ENCODE peak calls at places on chromosomes 1 and 21, in four cellular contexts. A, D, F and U are unnamed samples.

GRCh38 chr1:51313961-51314777 is 16.2 kb downstream of the TTC39A start:
- DNase-seq in A (no peak), D (no peak), F (peak; percentile 84), U (no peak)

GRCh38 chr1:151989131-151989868 is 4.4 kb downstream of the S100A10 start:
- DNase-seq in A (no peak), D (no peak), F (peak; percentile 92), U (no peak)

GRCh38 chr1:64822621-64823020 is 77.7 kb downstream of the RAVER2 start:
- DNase-seq in A (no peak), D (no peak), F (peak; percentile 24), U (no peak)

GRCh38 chr21:41663805-41664788 is 102.8 kb downstream of the RIPK4 start:
- DNase-seq in A (no peak), D (peak; percentile 80), F (peak; percentile 27), U (peak; percentile 33)

GRCh38 chr1:39490596-39491145 is 765 bp upstream of the BMP8A start:
- DNase-seq in A (no peak), D (no peak), F (no peak), U (peak; percentile 44)

GRCh38 chr1:108125312-108126138 is 74.6 kb downstream of the SLC25A24 start:
- DNase-seq in A (peak; percentile 28), D (peak; percentile 61), F (peak; percentile 63), U (peak; percentile 80)

GRCh38 chr1:111960971-111961370 is 28.5 kb downstream of the KCND3 start:
- DNase-seq in A (no peak), D (no peak), F (no peak), U (no peak)

GRCh38 chr1:9373614-9374013 is 80.9 kb downstream of the SPSB1 start:
- DNase-seq in A (no peak), D (no peak), F (no peak), U (no peak)

GRCh38 chr1:38872401-38873026 is 634 bp downstream of the MYCBP start:
- DNase-seq in A (no peak), D (no peak), F (peak; percentile 25), U (peak; percentile 38)

GRCh38 chr1:162406811-162407210 is 5.1 kb downstream of the SH2D1B start:
- DNase-seq in A (no peak), D (no peak), F (no peak), U (no peak)

GRCh38 chr1:85297855-85298629 is 21.6 kb upstream of the BCL10 start:
- DNase-seq in A (no peak), D (peak; percentile 83), F (peak; percentile 99), U (no peak)

GRCh38 chr1:41689596-41689995 is 205.1 kb upstream of the EDN2 start:
- DNase-seq in A (no peak), D (no peak), F (no peak), U (no peak)

GRCh38 chr21:25859264-25859931 is 124.6 kb downstream of the GABPA start:
- DNase-seq in A (no peak), D (no peak), F (no peak), U (no peak)

GRCh38 chr1:204685236-204686006 is at the start of gene LRRN2:
- DNase-seq in A (peak; percentile 31), D (no peak), F (peak; percentile 30), U (peak; percentile 66)

GRCh38 chr1:61368366-61368765 is 286.0 kb downstream of the NFIA start:
- DNase-seq in A (no peak), D (no peak), F (no peak), U (no peak)

GRCh38 chr1:63821650-63822049 is 47.8 kb downstream of the ROR1 start:
- DNase-seq in A (no peak), D (no peak), F (peak; percentile 88), U (no peak)

GRCh38 chr1:54888080-54888733 is 1.2 kb upstream of the DHCR24 start:
- DNase-seq in A (no peak), D (peak; percentile 99), F (no peak), U (peak; percentile 41)

GRCh38 chr1:35565742-35566133 is 7.4 kb upstream of the TFAP2E start:
- DNase-seq in A (no peak), D (no peak), F (no peak), U (no peak)

GRCh38 chr1:190144650-190145049 is 333.0 kb downstream of the BRINP3 start:
- DNase-seq in A (no peak), D (no peak), F (no peak), U (no peak)

GRCh38 chr1:44701141-44701573 is 26.6 kb downstream of the ARMH1 start:
- DNase-seq in A (no peak), D (peak; percentile 83), F (no peak), U (no peak)

GRCh38 chr1:96987186-96987703 is 265.7 kb downstream of the PTBP2 start:
- DNase-seq in A (no peak), D (no peak), F (no peak), U (no peak)

GRCh38 chr1:58611986-58612385 is 34.9 kb upstream of the TACSTD2 start:
- DNase-seq in A (no peak), D (no peak), F (peak; percentile 53), U (no peak)

GRCh38 chr1:240091201-240091600 is 482 bp upstream of the FMN2 start:
- DNase-seq in A (no peak), D (no peak), F (no peak), U (no peak)

GRCh38 chr1:234957330-234958065 is 171.1 kb downstream of the TOMM20 start:
- DNase-seq in A (peak; percentile 61), D (peak; percentile 99), F (peak; percentile 98), U (peak; percentile 70)

GRCh38 chr1:234956821-234957329 is 171.8 kb downstream of the TOMM20 start:
- DNase-seq in A (no peak), D (peak; percentile 80), F (no peak), U (peak; percentile 65)

GRCh38 chr1:234954613-234955012 is 174.0 kb downstream of the TOMM20 start:
- DNase-seq in A (no peak), D (no peak), F (no peak), U (no peak)

GRCh38 chr1:234953655-234954420 is 174.8 kb downstream of the TOMM20 start:
- DNase-seq in A (no peak), D (no peak), F (no peak), U (no peak)

GRCh38 chr1:234955107-234955731 is 173.4 kb downstream of the TOMM20 start:
- DNase-seq in A (no peak), D (no peak), F (peak; percentile 66), U (no peak)
- H3K4me1 ChIP-seq in A (peaks cover 2% of the 10 kb centered on the region), D (peaks cover 85% of the 10 kb centered on the region), F (peaks cover 20% of the 10 kb centered on the region), U (peaks cover 47% of the 10 kb centered on the region)

DNA sequence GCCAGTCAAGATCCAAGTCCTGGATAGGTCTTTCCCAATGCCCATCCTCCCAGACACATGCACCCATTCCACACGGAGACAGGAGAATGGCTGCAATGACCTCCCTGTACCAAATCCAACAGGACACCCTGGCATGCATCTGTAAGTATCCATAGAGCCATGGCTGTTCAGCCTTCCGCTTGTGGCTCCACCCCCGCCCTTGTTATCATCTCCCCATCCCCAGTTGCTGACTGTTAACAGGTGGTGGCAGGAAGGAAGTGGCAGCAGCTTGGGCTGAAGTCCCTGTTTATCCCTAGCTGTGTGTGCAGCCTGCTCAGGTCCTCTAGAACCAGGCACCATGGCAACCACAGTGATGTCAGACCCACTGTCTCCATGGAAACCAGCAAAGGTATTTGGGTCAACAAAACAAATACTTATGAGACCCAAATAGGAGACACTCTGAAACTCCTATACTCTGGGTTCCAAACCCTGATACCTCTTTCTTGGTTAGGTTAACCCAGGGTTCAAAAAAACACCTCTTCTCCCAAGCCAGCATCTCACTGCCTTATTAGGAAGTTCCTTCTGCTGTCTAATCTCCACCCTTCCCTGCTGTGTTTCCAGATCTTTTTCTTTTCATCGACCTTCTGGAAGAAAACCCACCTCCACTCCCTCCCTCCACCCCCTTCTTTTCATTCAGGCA is 721 bp downstream of the PBXIP1 start:
- DNase-seq in A (no peak), D (peak; percentile 77), F (peak; percentile 79), U (peak; percentile 90)
- H3K4me1 ChIP-seq in A (peaks cover 41% of the 10 kb centered on the region), D (peaks cover 48% of the 10 kb centered on the region), F (peaks cover 11% of the 10 kb centered on the region), U (peaks cover 38% of the 10 kb centered on the region)

DNA sequence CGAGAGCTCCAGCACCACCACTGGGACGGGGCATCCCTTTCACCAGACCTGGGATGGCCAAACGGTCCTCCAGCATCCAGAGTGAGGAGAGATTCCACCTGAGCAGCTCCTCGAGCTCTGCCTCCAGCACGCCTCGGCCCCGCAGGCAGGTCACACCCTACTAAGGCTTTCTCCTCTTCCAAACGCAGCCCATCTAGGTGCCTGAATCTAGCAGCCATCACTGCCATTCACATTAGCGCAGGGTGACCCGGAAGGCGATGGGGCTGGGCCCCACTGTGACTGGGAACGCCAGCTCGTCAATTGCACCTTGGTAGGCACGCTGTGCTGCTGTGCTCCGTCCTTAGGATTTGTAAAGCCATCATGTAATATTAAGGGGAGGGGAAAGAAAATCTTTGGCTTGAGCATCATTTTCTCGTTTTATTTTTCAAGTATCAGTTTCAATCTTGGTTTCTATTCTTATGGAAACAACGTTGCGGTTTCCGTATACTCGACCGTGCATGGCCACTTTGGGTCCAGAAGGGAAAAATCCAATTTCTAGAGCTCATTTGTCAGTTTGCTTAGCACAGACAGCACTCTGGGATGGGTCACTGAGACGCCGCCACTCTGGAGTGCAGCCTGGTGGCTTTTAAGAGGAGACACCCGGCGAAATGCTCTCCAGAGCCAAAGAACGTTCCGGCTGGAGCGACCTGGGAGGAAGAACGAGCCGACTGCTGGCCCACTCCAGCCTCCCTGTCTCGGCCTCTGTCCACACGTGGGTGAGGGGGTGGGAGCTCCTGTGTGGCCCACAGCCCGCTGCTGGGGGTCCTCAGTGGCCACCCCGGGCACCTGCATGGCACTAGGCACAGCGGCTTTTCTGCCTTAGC is 173.6 kb downstream of the PRDM16 start:
- DNase-seq in A (no peak), D (no peak), F (no peak), U (no peak)
- H3K4me1 ChIP-seq in A (peaks cover 2% of the 10 kb centered on the region), D (peaks cover 44% of the 10 kb centered on the region), F (no peaks in the 10 kb centered on the region), U (peaks cover 10% of the 10 kb centered on the region)

DNA sequence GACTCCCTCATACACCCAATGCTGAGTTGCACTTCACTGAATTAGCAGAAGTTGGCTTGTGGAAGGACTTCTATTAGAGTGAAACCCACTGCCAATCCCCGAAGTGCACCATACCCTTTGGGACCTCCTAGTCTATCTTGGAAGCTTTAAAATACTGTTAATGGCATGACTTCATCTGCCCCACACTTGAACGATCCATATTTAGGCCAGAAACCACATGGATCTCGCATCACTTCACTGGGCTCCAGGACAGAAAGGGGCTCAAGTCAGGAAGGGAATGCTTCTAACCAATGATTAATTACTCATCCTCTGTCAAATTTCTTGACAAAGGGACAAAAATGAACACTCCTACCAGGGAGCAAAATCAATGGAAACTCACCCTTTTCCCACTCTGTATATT is 69.1 kb downstream of the BCAR3 start:
- DNase-seq in A (no peak), D (no peak), F (no peak), U (no peak)
- H3K4me1 ChIP-seq in A (peaks cover 12% of the 10 kb centered on the region), D (peaks cover 74% of the 10 kb centered on the region), F (peaks cover 39% of the 10 kb centered on the region), U (peaks cover 54% of the 10 kb centered on the region)

GRCh38 chr1:202154766-202155477 is 5.5 kb downstream of the PTPN7 start:
- DNase-seq in A (peak; percentile 56), D (peak; percentile 30), F (peak; percentile 59), U (peak; percentile 82)
- H3K4me1 ChIP-seq in A (peaks cover 10% of the 10 kb centered on the region), D (peaks cover 12% of the 10 kb centered on the region), F (no peaks in the 10 kb centered on the region), U (no peaks in the 10 kb centered on the region)

GRCh38 chr1:203041351-203041932 is 15.2 kb downstream of the PPFIA4 start:
- DNase-seq in A (no peak), D (no peak), F (no peak), U (no peak)
- H3K4me1 ChIP-seq in A (no peaks in the 10 kb centered on the region), D (no peaks in the 10 kb centered on the region), F (peaks cover 20% of the 10 kb centered on the region), U (no peaks in the 10 kb centered on the region)

DNA sequence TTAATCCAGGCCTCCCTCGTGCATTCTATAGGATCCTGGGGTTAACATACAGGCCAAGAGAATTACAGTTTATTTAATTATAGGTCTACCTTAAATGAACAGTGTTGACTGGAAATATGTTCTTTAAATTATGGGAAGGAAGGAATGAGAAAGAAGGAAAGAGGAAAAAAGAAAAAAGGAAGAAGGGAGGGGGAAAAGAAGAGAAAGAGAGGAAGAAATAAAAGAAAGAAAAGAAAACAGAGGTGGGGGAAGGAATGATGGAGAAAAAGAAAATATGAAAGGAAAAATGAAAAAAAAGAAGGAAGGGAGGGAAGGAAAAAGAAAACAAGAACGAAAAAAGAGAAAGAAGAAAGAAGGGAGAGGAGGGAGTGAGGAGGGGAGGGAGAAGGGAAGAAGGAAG is 38.5 kb downstream of the WNT9A start:
- DNase-seq in A (no peak), D (no peak), F (no peak), U (no peak)
- H3K4me1 ChIP-seq in A (peaks cover 4% of the 10 kb centered on the region), D (no peaks in the 10 kb centered on the region), F (no peaks in the 10 kb centered on the region), U (peaks cover 16% of the 10 kb centered on the region)